ENCODE peak calls at places on chromosomes 1 and 21, in five cellular contexts. One of them, this sample, is unnamed.
A peak's percentile ranks its signal among the peaks of the same experiment; 100 is the strongest.

GRCh38 chr1:235027862-235028250 is 100.8 kb downstream of the TOMM20 start:
- DNase-seq in HCT116: no peak
- DNase-seq in SK-N-SH: no peak
- DNase-seq in astrocyte: no peak
- DNase-seq in neural progenitor cell: no peak
- DNase-seq in this sample: no peak

GRCh38 chr21:24844672-24845071 is 762.6 kb downstream of the MRPL39 start:
- DNase-seq in neural progenitor cell: no peak
- DNase-seq in astrocyte: no peak
- DNase-seq in HCT116: no peak
- DNase-seq in SK-N-SH: peak; percentile 40
- DNase-seq in this sample: no peak

GRCh38 chr1:227058321-227058751 is 118.2 kb downstream of the COQ8A start:
- DNase-seq in astrocyte: peak; percentile 82
- DNase-seq in HCT116: no peak
- DNase-seq in neural progenitor cell: no peak
- DNase-seq in SK-N-SH: no peak
- DNase-seq in this sample: peak; percentile 83

GRCh38 chr1:243850368-243851128 is 505 bp upstream of the AKT3 start:
- DNase-seq in astrocyte: peak; percentile 60
- DNase-seq in HCT116: no peak
- DNase-seq in SK-N-SH: peak; percentile 91
- DNase-seq in neural progenitor cell: peak; percentile 89
- DNase-seq in this sample: no peak

GRCh38 chr1:111219466-111220286 is 7.8 kb upstream of the CHI3L2 start:
- DNase-seq in SK-N-SH: no peak
- DNase-seq in neural progenitor cell: peak; percentile 87
- DNase-seq in astrocyte: no peak
- DNase-seq in HCT116: no peak
- DNase-seq in this sample: no peak

GRCh38 chr1:154327466-154328317 is 2.4 kb downstream of the ATP8B2 start:
- DNase-seq in neural progenitor cell: no peak
- DNase-seq in HCT116: no peak
- DNase-seq in SK-N-SH: no peak
- DNase-seq in astrocyte: no peak
- DNase-seq in this sample: no peak

GRCh38 chr1:16145988-16146887 is 9.6 kb downstream of the EPHA2 start:
- DNase-seq in SK-N-SH: peak; percentile 59
- DNase-seq in astrocyte: peak; percentile 92
- DNase-seq in neural progenitor cell: peak; percentile 90
- DNase-seq in HCT116: no peak
- DNase-seq in this sample: peak; percentile 62

GRCh38 chr1:97913506-97913905 is 7.3 kb downstream of the DPYD start:
- DNase-seq in astrocyte: no peak
- DNase-seq in HCT116: no peak
- DNase-seq in SK-N-SH: no peak
- DNase-seq in neural progenitor cell: no peak
- DNase-seq in this sample: no peak

GRCh38 chr1:97314685-97315084 is 593.1 kb downstream of the PTBP2 start:
- DNase-seq in astrocyte: no peak
- DNase-seq in SK-N-SH: no peak
- DNase-seq in HCT116: no peak
- DNase-seq in neural progenitor cell: no peak
- DNase-seq in this sample: no peak

GRCh38 chr1:155207578-155208405 is at the start of gene THBS3:
- DNase-seq in astrocyte: peak; percentile 30
- DNase-seq in SK-N-SH: peak; percentile 73
- DNase-seq in neural progenitor cell: peak; percentile 85
- DNase-seq in HCT116: no peak
- DNase-seq in this sample: no peak

GRCh38 chr1:235127203-235127602 is 1.4 kb downstream of the TOMM20 start:
- DNase-seq in SK-N-SH: no peak
- DNase-seq in neural progenitor cell: no peak
- DNase-seq in astrocyte: no peak
- DNase-seq in HCT116: no peak
- DNase-seq in this sample: no peak

GRCh38 chr1:32286763-32287162 is 5.1 kb upstream of the HDAC1 start:
- DNase-seq in SK-N-SH: no peak
- DNase-seq in neural progenitor cell: no peak
- DNase-seq in astrocyte: no peak
- DNase-seq in HCT116: no peak
- DNase-seq in this sample: no peak

GRCh38 chr21:43867936-43868335 is 2.9 kb downstream of the AGPAT3 start:
- DNase-seq in astrocyte: no peak
- DNase-seq in HCT116: no peak
- DNase-seq in SK-N-SH: no peak
- DNase-seq in neural progenitor cell: no peak
- DNase-seq in this sample: no peak

GRCh38 chr1:77539510-77540142 is 142.8 kb downstream of the ZZZ3 start:
- DNase-seq in SK-N-SH: peak; percentile 64
- DNase-seq in neural progenitor cell: peak; percentile 42
- DNase-seq in astrocyte: peak; percentile 85
- DNase-seq in HCT116: no peak
- DNase-seq in this sample: no peak

GRCh38 chr1:198253259-198253658 is 96.5 kb downstream of the NEK7 start:
- DNase-seq in astrocyte: no peak
- DNase-seq in SK-N-SH: no peak
- DNase-seq in HCT116: no peak
- DNase-seq in neural progenitor cell: no peak
- DNase-seq in this sample: no peak

DNA sequence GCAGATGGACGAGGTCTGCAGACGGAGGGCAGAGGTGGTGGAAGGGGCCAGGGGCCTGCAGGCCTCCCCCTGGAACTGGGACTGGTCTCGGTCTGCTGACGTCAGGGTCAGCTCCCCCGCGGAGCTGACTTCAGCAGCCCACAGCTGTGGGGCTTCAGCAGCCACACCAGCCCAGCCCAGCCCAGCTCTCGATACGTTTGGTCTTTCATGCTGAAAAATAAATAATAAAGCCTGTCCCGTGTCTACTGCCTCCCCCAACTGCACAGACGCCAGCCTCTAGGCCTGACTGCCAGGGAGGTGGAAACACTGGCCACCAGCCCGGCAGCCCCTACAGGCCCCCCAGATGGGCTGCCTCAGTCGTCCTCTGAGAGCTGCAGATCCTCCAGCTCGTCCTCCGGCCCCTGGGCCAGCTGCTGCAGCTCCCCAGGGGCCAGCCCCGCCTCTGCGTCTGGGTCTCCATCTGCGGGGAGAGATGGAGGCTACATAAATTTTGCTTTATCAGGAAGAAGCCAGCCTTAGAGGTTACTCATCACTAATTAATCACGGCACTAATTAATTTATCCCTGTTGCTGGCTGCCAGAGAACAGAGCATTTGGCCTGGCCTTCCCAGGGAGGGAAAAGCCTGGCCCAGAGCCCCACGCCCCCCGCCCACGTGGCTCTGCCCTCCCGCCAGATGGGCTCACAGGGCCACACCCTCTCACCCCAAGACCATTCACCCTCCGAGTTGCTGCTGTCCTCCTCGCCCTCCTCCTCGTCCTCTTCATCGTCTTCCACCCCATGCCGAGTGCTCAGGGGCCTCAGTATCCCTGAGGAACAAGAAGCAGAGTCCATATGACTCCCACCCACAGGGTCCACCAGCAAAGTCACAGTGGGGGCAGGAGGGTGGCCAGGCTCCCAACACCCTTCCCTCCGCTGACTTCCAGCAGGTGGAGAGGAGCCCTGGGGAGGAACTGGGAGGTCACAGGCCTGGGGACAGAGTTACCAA is 14.4 kb downstream of the NOC2L start:
- DNase-seq in HCT116: no peak
- DNase-seq in astrocyte: peak; percentile 54
- DNase-seq in SK-N-SH: peak; percentile 85
- DNase-seq in neural progenitor cell: no peak
- DNase-seq in this sample: no peak
- TF ChIP-seq CTCF in HCT116: no peak
- TF ChIP-seq CTCF in astrocyte: no peak
- TF ChIP-seq CTCF in SK-N-SH: no peak
- TF ChIP-seq CTCF in neural progenitor cell: no peak
- TF ChIP-seq CTCF in this sample: no peak

DNA sequence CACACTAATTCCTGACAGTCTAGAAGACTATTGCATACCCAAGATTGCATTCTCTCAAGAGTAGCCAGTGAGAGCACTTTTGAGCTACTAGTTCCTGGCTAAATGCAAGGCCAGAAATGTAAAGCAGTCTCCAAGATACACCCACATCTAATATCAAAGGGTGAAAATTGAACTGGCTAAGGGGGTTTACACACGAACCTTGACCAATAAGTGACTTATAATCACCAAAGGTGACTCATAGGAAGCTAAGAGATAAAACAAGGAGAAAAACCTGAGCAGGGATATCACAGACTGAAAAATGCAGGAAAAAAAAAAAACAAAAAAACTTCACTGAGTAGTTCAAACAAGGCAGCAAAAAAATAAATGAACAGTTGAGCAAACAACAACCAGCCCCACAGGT is 172.2 kb upstream of the RRP15 start:
- DNase-seq in neural progenitor cell: no peak
- DNase-seq in SK-N-SH: no peak
- DNase-seq in HCT116: peak; percentile 3
- DNase-seq in astrocyte: no peak
- DNase-seq in this sample: no peak
- H3K27ac ChIP-seq in neural progenitor cell: no peak overlapping the region
- H3K27ac ChIP-seq in SK-N-SH: no peak overlapping the region
- H3K27ac ChIP-seq in HCT116: no peak overlapping the region
- H3K27ac ChIP-seq in astrocyte: no peak overlapping the region
- H3K27ac ChIP-seq in this sample: no peak overlapping the region

GRCh38 chr1:103525607-103526507 is at the start of gene RNPC3:
- DNase-seq in astrocyte: peak; percentile 77
- DNase-seq in neural progenitor cell: peak; percentile 92
- DNase-seq in SK-N-SH: peak; percentile 82
- DNase-seq in HCT116: peak; percentile 79
- DNase-seq in this sample: peak; percentile 90
- TF ChIP-seq CTCF in astrocyte: no peak
- TF ChIP-seq CTCF in neural progenitor cell: peak; percentile 27
- TF ChIP-seq CTCF in SK-N-SH: peak; percentile 10
- TF ChIP-seq CTCF in HCT116: no peak
- TF ChIP-seq CTCF in this sample: no peak

GRCh38 chr1:93554883-93555872 is 107.3 kb downstream of the FNBP1L start:
- DNase-seq in SK-N-SH: no peak
- DNase-seq in astrocyte: no peak
- DNase-seq in neural progenitor cell: no peak
- DNase-seq in HCT116: no peak
- DNase-seq in this sample: no peak
- H3K27ac ChIP-seq in SK-N-SH: peak overlapping the region; percentile 1
- H3K27ac ChIP-seq in astrocyte: no peak overlapping the region
- H3K27ac ChIP-seq in neural progenitor cell: no peak overlapping the region
- H3K27ac ChIP-seq in HCT116: no peak overlapping the region
- H3K27ac ChIP-seq in this sample: no peak overlapping the region

DNA sequence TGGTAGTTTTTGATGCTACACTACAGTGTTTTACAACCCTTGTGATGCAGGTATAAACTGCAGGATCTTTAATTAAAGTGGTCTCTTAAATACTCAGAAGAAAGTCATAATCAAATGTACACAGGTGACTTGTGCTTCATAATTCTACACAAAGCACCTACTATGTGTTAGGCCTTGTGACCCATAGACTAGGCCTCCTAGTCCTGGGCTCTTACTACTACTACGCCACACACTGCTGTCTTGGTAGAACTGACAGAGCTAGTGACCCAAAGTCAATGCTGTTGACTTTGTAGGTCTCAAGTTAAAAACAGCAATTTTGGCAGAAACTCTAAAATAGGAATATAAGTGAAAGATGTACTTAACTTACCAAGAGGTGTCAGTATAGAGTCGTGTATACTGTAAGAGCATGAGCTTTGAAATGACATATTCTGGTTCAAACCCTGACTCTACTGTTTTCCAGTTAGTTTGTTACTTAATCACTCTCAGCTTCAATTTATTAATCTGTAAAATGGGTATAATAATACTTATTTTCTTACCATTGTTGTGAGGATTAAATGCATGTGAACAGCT is 48.6 kb upstream of the LMO4 start:
- DNase-seq in HCT116: peak; percentile 10
- DNase-seq in SK-N-SH: no peak
- DNase-seq in neural progenitor cell: no peak
- DNase-seq in astrocyte: peak; percentile 14
- DNase-seq in this sample: no peak
- TF ChIP-seq CTCF in HCT116: no peak
- TF ChIP-seq CTCF in SK-N-SH: peak; percentile 33
- TF ChIP-seq CTCF in neural progenitor cell: peak; percentile 43
- TF ChIP-seq CTCF in astrocyte: no peak
- TF ChIP-seq CTCF in this sample: peak; percentile 50

DNA sequence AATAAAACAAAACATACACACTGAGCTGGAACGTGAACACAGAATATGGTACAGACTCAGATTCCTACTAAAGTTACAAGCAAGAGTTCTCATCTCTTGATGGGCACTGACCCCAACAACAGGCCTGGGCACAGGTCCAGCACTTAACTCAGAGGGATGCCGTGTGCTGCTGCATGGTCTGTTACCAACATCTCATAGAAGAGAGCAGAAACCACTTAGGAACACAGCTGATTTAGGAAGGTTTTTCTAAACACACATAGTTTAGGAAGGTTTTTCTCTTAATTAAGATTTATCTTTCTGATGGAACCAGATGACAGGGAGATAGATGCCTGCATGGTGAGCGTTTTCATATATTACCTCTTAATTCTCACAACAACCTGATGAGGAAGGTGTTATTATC is 1.5 kb downstream of the GCLM start:
- DNase-seq in HCT116: no peak
- DNase-seq in neural progenitor cell: peak; percentile 4
- DNase-seq in astrocyte: peak; percentile 44
- DNase-seq in SK-N-SH: peak; percentile 64
- DNase-seq in this sample: no peak
- H3K27ac ChIP-seq in HCT116: no peak overlapping the region
- H3K27ac ChIP-seq in neural progenitor cell: no peak overlapping the region
- H3K27ac ChIP-seq in astrocyte: no peak overlapping the region
- H3K27ac ChIP-seq in SK-N-SH: peak overlapping the region; percentile 3
- H3K27ac ChIP-seq in this sample: no peak overlapping the region

DNA sequence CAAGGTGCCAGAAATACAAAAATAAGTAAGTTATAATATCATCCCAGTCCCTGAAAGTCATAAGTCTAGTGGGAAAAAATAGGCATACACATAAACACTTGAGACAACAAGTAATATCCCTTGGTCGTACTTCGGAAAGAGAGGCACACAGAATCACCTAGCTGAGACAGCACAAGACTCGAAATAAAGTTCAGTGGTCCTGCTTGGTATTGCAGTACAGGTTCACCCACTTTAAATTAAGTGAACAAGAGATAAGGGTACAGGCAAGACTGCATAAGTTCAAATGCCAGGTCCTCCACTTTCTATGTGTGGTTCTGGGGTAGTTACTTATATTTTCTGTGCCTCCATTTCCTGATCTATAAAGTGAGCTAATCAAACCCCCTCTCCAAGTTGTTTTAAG is 47.6 kb downstream of the SEC16B start:
- DNase-seq in astrocyte: no peak
- DNase-seq in HCT116: no peak
- DNase-seq in neural progenitor cell: no peak
- DNase-seq in SK-N-SH: no peak
- DNase-seq in this sample: no peak
- TF ChIP-seq CTCF in astrocyte: no peak
- TF ChIP-seq CTCF in HCT116: no peak
- TF ChIP-seq CTCF in neural progenitor cell: peak; percentile 17
- TF ChIP-seq CTCF in SK-N-SH: no peak
- TF ChIP-seq CTCF in this sample: no peak

DNA sequence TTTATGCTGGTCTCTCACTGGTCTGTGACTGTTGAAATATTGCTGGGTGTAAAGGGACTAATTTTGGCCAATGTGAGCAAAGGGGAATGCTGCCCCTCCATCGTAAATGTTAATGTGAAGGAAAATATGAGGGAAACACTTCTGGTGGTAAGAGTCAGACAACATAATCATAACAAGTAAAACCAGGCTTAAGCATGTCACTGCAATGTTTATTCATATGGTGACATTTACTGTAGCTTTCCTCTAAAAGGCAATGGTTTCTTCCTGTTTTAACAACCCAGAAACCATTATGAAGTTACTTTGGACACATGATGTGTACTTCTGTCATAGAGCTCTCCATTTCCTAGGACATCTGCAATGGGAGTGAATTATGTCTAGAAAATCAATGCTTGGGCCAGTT is 358.0 kb downstream of the LMO4 start:
- DNase-seq in HCT116: no peak
- DNase-seq in SK-N-SH: no peak
- DNase-seq in astrocyte: no peak
- DNase-seq in neural progenitor cell: no peak
- DNase-seq in this sample: no peak
- H3K27ac ChIP-seq in HCT116: no peak overlapping the region
- H3K27ac ChIP-seq in SK-N-SH: no peak overlapping the region
- H3K27ac ChIP-seq in astrocyte: no peak overlapping the region
- H3K27ac ChIP-seq in neural progenitor cell: no peak overlapping the region
- H3K27ac ChIP-seq in this sample: no peak overlapping the region

This sample was measured in foreskin keratinocyte.